ENCODE peak calls at places on chromosomes 3 and 15, in eight cellular contexts. E is Right ventricle myocardium inferior; W is DMS153; F is nephron progenitor cell; L is NCI-H345; V is NCI-H2081; C is A549; A is activated CD4-positive, alpha-beta T cell treated with anti-CD3 and anti-CD28 coated beads for 48 hours. R is an unnamed sample.

GRCh38 chr15:43517354-43518072 is at the start of gene MAP1A:
- DNase-seq in E (no peak), W (no peak), F (peak), L (peak), V (peak), C (no peak), A (no peak), R (peak)

GRCh38 chr3:179318876-179319275 is 4.0 kb upstream of the ZNF639 start:
- DNase-seq in E (no peak), W (no peak), F (no peak), L (no peak), V (no peak), C (no peak), A (no peak), R (no peak)

GRCh38 chr3:139634236-139634635 is 43.5 kb downstream of the NMNAT3 start:
- DNase-seq in E (no peak), W (no peak), F (no peak), L (no peak), V (no peak), C (no peak), A (no peak), R (no peak)

GRCh38 chr3:154113609-154114008 is 7.6 kb upstream of the ARHGEF26 start:
- DNase-seq in E (no peak), W (no peak), F (no peak), L (no peak), V (no peak), C (no peak), A (no peak), R (no peak)

GRCh38 chr15:77066961-77067690 is 3.8 kb downstream of the TSPAN3 start:
- DNase-seq in E (no peak), W (peak), F (no peak), L (no peak), V (peak), C (peak), A (no peak), R (no peak)

GRCh38 chr3:53842436-53843194 is 3.6 kb downstream of the CHDH start:
- DNase-seq in E (no peak), W (peak), F (no peak), L (peak), V (peak), C (peak), A (no peak), R (peak)

GRCh38 chr3:55466526-55466925 is 20.6 kb downstream of the WNT5A start:
- DNase-seq in E (no peak), W (no peak), F (no peak), L (no peak), V (no peak), C (no peak), A (no peak), R (no peak)

GRCh38 chr3:66431494-66431893 is 69.3 kb downstream of the LRIG1 start:
- DNase-seq in E (no peak), W (no peak), F (no peak), L (no peak), V (no peak), C (no peak), A (no peak), R (no peak)

GRCh38 chr3:121072128-121072527 is 164.1 kb downstream of the STXBP5L start:
- DNase-seq in E (no peak), W (peak), F (no peak), L (peak), V (peak), C (no peak), A (no peak), R (no peak)

GRCh38 chr15:31461375-31461774 is 134.7 kb downstream of the KLF13 start:
- DNase-seq in E (no peak), W (no peak), F (no peak), L (no peak), V (no peak), C (no peak), A (no peak), R (no peak)

GRCh38 chr15:35061171-35062163 is 23.6 kb downstream of the NANOGP8 start:
- DNase-seq in E (no peak), W (no peak), F (no peak), L (no peak), V (no peak), C (no peak), A (no peak), R (no peak)

GRCh38 chr15:70867911-70868467 is 14.0 kb upstream of the LARP6 start:
- DNase-seq in E (no peak), W (no peak), F (no peak), L (no peak), V (no peak), C (no peak), A (no peak), R (no peak)

GRCh38 chr3:116552261-116552660 is 107.0 kb upstream of the LSAMP start:
- DNase-seq in E (no peak), W (no peak), F (peak), L (no peak), V (no peak), C (no peak), A (no peak), R (peak)

GRCh38 chr3:59620334-59620733 is 570.5 kb upstream of the CFAP20DC start:
- DNase-seq in E (no peak), W (no peak), F (no peak), L (no peak), V (no peak), C (no peak), A (no peak), R (no peak)

GRCh38 chr15:68994981-68995753 is 19.3 kb upstream of the NOX5 start:
- DNase-seq in E (no peak), W (no peak), F (no peak), L (no peak), V (no peak), C (no peak), A (no peak), R (no peak)

R was measured in retina.